ENCODE peak calls at places on chromosomes 2 and 18, in ten cellular contexts. W is NCI-H2081; M is activated T-cell treated with anti-CD3 and anti-CD28 coated beads for 1 hour; S is activated naive CD4-positive, alpha-beta T cell; F is stimulated activated CD4-positive, alpha-beta T cell treated with anti-CD3 and anti-CD28 coated beads, Interleukin-15, amount 100 ng/mL, for 48 hours; J is AG08395; H is HuH-7.5; V is foreskin fibroblast; D is HS-5; C is activated T-helper 1 cell treated with anti-CD3 and anti-CD28 coated beads, Interleukin-2, amount 50 U/mL, for 16 hours. I is an unnamed sample.

GRCh38 chr2:207905546-207905945 is 119.8 kb downstream of the PLEKHM3 start:
- DNase-seq in W (no peak), M (no peak), S (no peak), F (no peak), J (no peak), H (no peak), V (no peak), D (no peak), C (no peak), I (no peak)

GRCh38 chr2:45904931-45905642 is 253.6 kb downstream of the PRKCE start:
- DNase-seq in W (no peak), M (no peak), S (no peak), F (no peak), J (peak), H (no peak), V (peak), D (no peak), C (no peak), I (no peak)

GRCh38 chr2:31234690-31235503 is 945 bp downstream of the EHD3 start:
- DNase-seq in W (no peak), M (no peak), S (no peak), F (no peak), J (no peak), H (no peak), V (peak), D (no peak), C (no peak), I (no peak)

GRCh38 chr2:204635478-204635877 is 90.2 kb downstream of the PARD3B start:
- DNase-seq in W (no peak), M (no peak), S (no peak), F (no peak), J (no peak), H (no peak), V (no peak), D (no peak), C (no peak), I (no peak)

GRCh38 chr2:176115883-176116813 is at the start of gene HOXD10:
- DNase-seq in W (no peak), M (no peak), S (no peak), F (no peak), J (peak), H (peak), V (no peak), D (no peak), C (no peak), I (peak)

GRCh38 chr2:72131916-72132841 is 15.5 kb downstream of the CYP26B1 start:
- DNase-seq in W (no peak), M (no peak), S (no peak), F (no peak), J (no peak), H (no peak), V (no peak), D (no peak), C (no peak), I (no peak)

GRCh38 chr2:205198130-205198505 is 484.2 kb upstream of the NRP2 start:
- DNase-seq in W (no peak), M (no peak), S (no peak), F (no peak), J (peak), H (no peak), V (peak), D (peak), C (no peak), I (no peak)

GRCh38 chr18:22198163-22198562 is 28.8 kb downstream of the GATA6 start:
- DNase-seq in W (no peak), M (no peak), S (no peak), F (no peak), J (no peak), H (no peak), V (no peak), D (no peak), C (no peak), I (no peak)

GRCh38 chr2:176129013-176129796 is at the start of gene HOXD8:
- DNase-seq in W (peak), M (no peak), S (no peak), F (no peak), J (peak), H (no peak), V (peak), D (no peak), C (no peak), I (peak)

I was measured in A549.